ENCODE peak calls at places on chromosomes 1 and 21, in seven cellular contexts. W is adrenal gland, T is upper lobe of right lung, M is hepatocyte, U is fibroblast of mammary gland, Z is kidney, X is epithelial cell of esophagus. S is an unnamed sample.

GRCh38 chr1:219042769-219043168 is 130.9 kb upstream of the LYPLAL1 start:
- DNase-seq in W (no peak), T (no peak), M (no peak), U (no peak), Z (no peak), X (no peak), S (no peak)

GRCh38 chr1:172040466-172040865 is 199.2 kb downstream of the DNM3 start:
- DNase-seq in W (no peak), T (no peak), M (no peak), U (peak), Z (peak), X (peak), S (peak)

GRCh38 chr1:32376199-32376598 is 13.9 kb downstream of the TSSK3 start:
- DNase-seq in W (no peak), T (no peak), M (no peak), U (no peak), Z (no peak), X (no peak), S (no peak)

GRCh38 chr1:77024500-77024899 is 157.2 kb downstream of the ST6GALNAC5 start:
- DNase-seq in W (no peak), T (no peak), M (no peak), U (no peak), Z (no peak), X (no peak), S (no peak)

GRCh38 chr1:154608522-154609294 is 722 bp upstream of the ADAR start:
- DNase-seq in W (peak), T (no peak), M (peak), U (peak), Z (peak), X (peak), S (peak)

GRCh38 chr1:170239445-170239844 is 93.7 kb downstream of the NTMT2 start:
- DNase-seq in W (no peak), T (no peak), M (no peak), U (peak), Z (no peak), X (peak), S (peak)

GRCh38 chr1:6597777-6598131 is 4.9 kb downstream of the KLHL21 start:
- DNase-seq in W (no peak), T (no peak), M (no peak), U (no peak), Z (no peak), X (no peak), S (no peak)

GRCh38 chr1:204150702-204151561 is 912 bp downstream of the ETNK2 start:
- DNase-seq in W (no peak), T (no peak), M (no peak), U (no peak), Z (peak), X (no peak), S (peak)

GRCh38 chr1:16181887-16182719 is 26.2 kb upstream of the EPHA2 start:
- DNase-seq in W (peak), T (peak), M (peak), U (peak), Z (peak), X (peak), S (peak)

GRCh38 chr21:28810826-28811524 is 181.7 kb downstream of the LTN1 start:
- DNase-seq in W (no peak), T (no peak), M (no peak), U (no peak), Z (no peak), X (no peak), S (no peak)

GRCh38 chr1:208065862-208066261 is 154.9 kb upstream of the CD34 start:
- DNase-seq in W (no peak), T (no peak), M (no peak), U (peak), Z (no peak), X (peak), S (no peak)

GRCh38 chr1:39776886-39777683 is 5.9 kb upstream of the OXCT2 start:
- DNase-seq in W (no peak), T (no peak), M (no peak), U (no peak), Z (peak), X (peak), S (no peak)

GRCh38 chr1:52127181-52128175 is 14.4 kb upstream of the ZFYVE9 start:
- DNase-seq in W (peak), T (no peak), M (peak), U (peak), Z (no peak), X (peak), S (peak)

GRCh38 chr1:21669287-21670058 is at the start of gene RAP1GAP:
- DNase-seq in W (peak), T (peak), M (peak), U (no peak), Z (no peak), X (peak), S (no peak)

GRCh38 chr1:161200992-161201827 is 957 bp upstream of the NDUFS2 start:
- DNase-seq in W (peak), T (no peak), M (no peak), U (peak), Z (peak), X (peak), S (peak)

DNA sequence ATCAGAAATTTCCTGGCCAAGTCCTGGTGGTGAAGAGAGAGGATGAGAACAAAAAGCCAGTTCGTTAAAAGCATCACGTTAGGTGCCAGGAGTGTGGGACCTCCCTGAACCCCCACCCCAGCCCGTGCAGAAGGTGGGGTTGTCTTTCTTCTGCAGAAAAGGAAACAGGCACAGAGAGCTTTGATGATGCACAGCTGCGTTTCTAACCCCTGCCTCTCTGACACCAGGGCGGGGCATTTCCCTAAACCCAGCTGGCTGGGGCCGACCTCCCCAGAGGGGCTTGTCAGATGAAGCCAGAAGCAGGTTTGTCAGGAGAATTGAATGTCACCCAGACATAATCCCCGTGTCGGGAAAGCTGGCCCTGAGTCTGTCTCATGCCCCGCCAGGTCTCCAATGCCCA is 189.3 kb upstream of the EDN2 start:
- DNase-seq in W (no peak), T (peak), M (no peak), U (peak), Z (peak), X (no peak), S (no peak)
- TF ChIP-seq CTCF in W (no peak), T (no peak), M (no peak), U (no peak), Z (no peak), X (no peak), S (no peak)

DNA sequence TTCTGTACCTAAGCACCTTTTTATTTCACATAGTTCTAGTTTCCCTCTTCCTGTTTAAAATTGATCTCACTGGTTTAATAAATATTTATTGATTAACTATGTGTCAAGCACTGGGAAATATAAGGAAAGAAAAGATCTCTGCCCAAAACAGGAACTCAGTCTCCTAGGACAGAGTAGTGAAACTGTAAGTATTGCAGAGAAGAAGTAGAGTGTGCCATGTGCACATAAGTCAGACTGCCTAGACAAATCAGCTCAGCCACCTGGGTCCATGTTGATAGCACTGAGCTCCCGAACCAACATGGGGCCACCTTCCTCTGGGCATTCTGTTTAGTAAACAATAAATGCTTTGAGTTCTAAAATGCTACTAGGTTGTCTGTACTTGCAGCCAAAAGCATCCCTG is 9.8 kb upstream of the SSX2IP start:
- DNase-seq in W (no peak), T (no peak), M (no peak), U (no peak), Z (no peak), X (no peak), S (no peak)
- H3K4me3 ChIP-seq in W (no peak), T (no peak), M (no peak), U (no peak), Z (no peak), X (no peak), S (no peak)

GRCh38 chr1:221829327-221830011 is 87.6 kb upstream of the DUSP10 start:
- DNase-seq in W (no peak), T (no peak), M (no peak), U (peak), Z (no peak), X (peak), S (peak)
- TF ChIP-seq CTCF in W (no peak), T (no peak), M (no peak), U (no peak), Z (no peak), X (no peak), S (no peak)

DNA sequence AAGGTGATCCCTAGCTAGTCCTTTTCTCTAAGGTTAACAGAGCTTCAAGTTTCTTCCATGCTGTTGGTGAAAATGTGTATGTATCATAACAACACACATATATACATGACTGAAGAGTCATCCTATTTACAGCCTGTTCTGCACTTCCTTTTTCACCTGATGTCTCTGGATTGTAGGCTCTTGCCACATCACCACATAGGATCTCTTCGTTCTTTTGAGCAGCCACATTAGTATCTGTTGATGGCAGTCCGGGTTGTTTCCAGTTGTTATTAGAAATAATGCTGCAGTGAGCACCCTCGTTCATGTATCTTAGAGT is 19.7 kb downstream of the MRPL37 start:
- DNase-seq in W (no peak), T (no peak), M (no peak), U (no peak), Z (no peak), X (peak), S (no peak)
- H3K4me3 ChIP-seq in W (no peak), T (no peak), M (no peak), U (no peak), Z (no peak), X (no peak), S (no peak)